ENCODE peak calls at places on chromosomes 3 and 15, in ten cellular contexts. Q, B, K, X, D, P, T, U, Z and E are unnamed samples.

GRCh38 chr3:61718565-61718964 is 157.2 kb downstream of the PTPRG start:
- DNase-seq in Q (no peak), B (no peak), K (no peak), X (no peak), D (no peak), P (no peak), T (no peak), U (no peak), Z (no peak), E (no peak)

GRCh38 chr3:141426404-141427034 is 58.2 kb downstream of the ZBTB38 start:
- DNase-seq in Q (no peak), B (no peak), K (peak; percentile 47), X (no peak), D (no peak), P (no peak), T (no peak), U (no peak), Z (no peak), E (no peak)

GRCh38 chr3:44845528-44846520 is 15.9 kb upstream of the TMEM42 start:
- DNase-seq in Q (no peak), B (peak; percentile 60), K (no peak), X (no peak), D (no peak), P (no peak), T (no peak), U (no peak), Z (no peak), E (no peak)

GRCh38 chr15:79572691-79573340 is 140.7 kb downstream of the MINAR1 start:
- DNase-seq in Q (no peak), B (no peak), K (no peak), X (no peak), D (no peak), P (no peak), T (no peak), U (no peak), Z (no peak), E (no peak)

GRCh38 chr15:30921781-30922371 is 18.2 kb downstream of the FAN1 start:
- DNase-seq in Q (no peak), B (no peak), K (peak; percentile 41), X (no peak), D (no peak), P (no peak), T (no peak), U (no peak), Z (no peak), E (no peak)

GRCh38 chr15:51414256-51414860 is 72.9 kb downstream of the GLDN start:
- DNase-seq in Q (no peak), B (no peak), K (no peak), X (no peak), D (no peak), P (no peak), T (no peak), U (no peak), Z (no peak), E (no peak)

GRCh38 chr3:38515367-38515766 is 19.2 kb downstream of the EXOG start:
- DNase-seq in Q (no peak), B (no peak), K (no peak), X (no peak), D (no peak), P (no peak), T (no peak), U (no peak), Z (no peak), E (no peak)

GRCh38 chr3:25427155-25428002 is 684 bp upstream of the RARB start:
- DNase-seq in Q (no peak), B (peak; percentile 56), K (no peak), X (no peak), D (no peak), P (no peak), T (no peak), U (no peak), Z (no peak), E (no peak)

GRCh38 chr3:111218615-111219014 is 147.0 kb downstream of the NECTIN3 start:
- DNase-seq in Q (no peak), B (no peak), K (no peak), X (no peak), D (no peak), P (no peak), T (no peak), U (no peak), Z (no peak), E (no peak)

GRCh38 chr15:90101130-90101968 is 919 bp downstream of the IDH2 start:
- DNase-seq in Q (no peak), B (no peak), K (peak; percentile 55), X (no peak), D (no peak), P (peak; percentile 32), T (no peak), U (no peak), Z (no peak), E (no peak)

GRCh38 chr3:155080692-155081091 is 573 bp downstream of the MME start:
- DNase-seq in Q (peak; percentile 15), B (no peak), K (no peak), X (no peak), D (no peak), P (no peak), T (no peak), U (no peak), Z (no peak), E (no peak)

GRCh38 chr3:43773273-43774104 is 82.8 kb downstream of the ABHD5 start:
- DNase-seq in Q (no peak), B (no peak), K (no peak), X (no peak), D (no peak), P (no peak), T (no peak), U (no peak), Z (no peak), E (no peak)

GRCh38 chr3:188319569-188319968 is 165.6 kb downstream of the LPP start:
- DNase-seq in Q (no peak), B (no peak), K (no peak), X (no peak), D (no peak), P (no peak), T (no peak), U (no peak), Z (no peak), E (no peak)

GRCh38 chr3:104629038-104629437 is 737.7 kb upstream of the ALCAM start:
- DNase-seq in Q (peak; percentile 72), B (peak; percentile 57), K (no peak), X (no peak), D (no peak), P (no peak), T (no peak), U (no peak), Z (peak; percentile 52), E (no peak)

GRCh38 chr3:194006-194405 is 2.6 kb upstream of the CHL1 start:
- DNase-seq in Q (no peak), B (no peak), K (no peak), X (no peak), D (no peak), P (no peak), T (no peak), U (no peak), Z (no peak), E (no peak)

GRCh38 chr15:44468713-44469385 is 41.4 kb downstream of the CTDSPL2 start:
- DNase-seq in Q (no peak), B (peak; percentile 34), K (no peak), X (no peak), D (no peak), P (no peak), T (no peak), U (no peak), Z (peak; percentile 3), E (no peak)

GRCh38 chr3:48157950-48158376 is 30.3 kb downstream of the CDC25A start:
- DNase-seq in Q (no peak), B (no peak), K (no peak), X (peak; percentile 12), D (no peak), P (peak; percentile 25), T (peak; percentile 29), U (peak; percentile 24), Z (peak; percentile 33), E (peak; percentile 63)

GRCh38 chr3:9809615-9810356 is at the start of gene TTLL3:
- DNase-seq in Q (no peak), B (no peak), K (peak; percentile 40), X (peak; percentile 24), D (peak; percentile 2), P (peak; percentile 48), T (peak; percentile 37), U (no peak), Z (no peak), E (peak; percentile 20)

GRCh38 chr3:169618894-169619792 is 44.4 kb downstream of the MECOM start:
- DNase-seq in Q (no peak), B (no peak), K (no peak), X (no peak), D (peak; percentile 85), P (no peak), T (no peak), U (no peak), Z (no peak), E (no peak)

GRCh38 chr3:71536376-71536965 is 47.1 kb downstream of the FOXP1 start:
- DNase-seq in Q (peak; percentile 59), B (no peak), K (no peak), X (no peak), D (no peak), P (no peak), T (no peak), U (no peak), Z (no peak), E (no peak)

GRCh38 chr15:78000089-78000926 is 77.2 kb downstream of the TBC1D2B start:
- DNase-seq in Q (no peak), B (no peak), K (no peak), X (peak; percentile 62), D (peak; percentile 35), P (peak; percentile 71), T (peak; percentile 80), U (peak; percentile 53), Z (no peak), E (peak; percentile 84)

GRCh38 chr15:41233367-41233771 is 2.3 kb downstream of the CHP1 start:
- DNase-seq in Q (no peak), B (peak; percentile 54), K (peak; percentile 24), X (no peak), D (no peak), P (no peak), T (no peak), U (no peak), Z (peak; percentile 59), E (no peak)

GRCh38 chr15:29704950-29705597 is 117.2 kb downstream of the TJP1 start:
- DNase-seq in Q (no peak), B (no peak), K (no peak), X (no peak), D (no peak), P (no peak), T (no peak), U (no peak), Z (no peak), E (no peak)

GRCh38 chr3:49222002-49222401 is 50.6 kb downstream of the KLHDC8B start:
- DNase-seq in Q (no peak), B (no peak), K (no peak), X (no peak), D (no peak), P (no peak), T (no peak), U (no peak), Z (no peak), E (no peak)

GRCh38 chr15:74837482-74837881 is 5.5 kb downstream of the ULK3 start:
- DNase-seq in Q (no peak), B (no peak), K (no peak), X (no peak), D (no peak), P (no peak), T (no peak), U (no peak), Z (no peak), E (no peak)

GRCh38 chr15:45664451-45664850 is 29.6 kb downstream of the SQOR start:
- DNase-seq in Q (no peak), B (no peak), K (no peak), X (no peak), D (no peak), P (no peak), T (no peak), U (no peak), Z (peak; percentile 45), E (no peak)

GRCh38 chr15:73994912-73995622 is 551 bp downstream of the PML start:
- DNase-seq in Q (no peak), B (no peak), K (no peak), X (no peak), D (no peak), P (no peak), T (no peak), U (no peak), Z (no peak), E (peak; percentile 63)

GRCh38 chr3:42078686-42079085 is 12.5 kb upstream of the TRAK1 start:
- DNase-seq in Q (no peak), B (no peak), K (no peak), X (no peak), D (no peak), P (no peak), T (no peak), U (no peak), Z (no peak), E (no peak)